ENCODE peak calls at places on chromosomes 13 and 19, in nine cellular contexts. E is esophagus squamous epithelium; X is heart right ventricle; R is HCT116; H is CD4-positive, CD25-positive, alpha-beta regulatory T cell; U is IMR-90; C is body of pancreas; A is transverse colon; J is psoas muscle. S is an unnamed sample.

GRCh38 chr13:20222553-20222952 is 9.6 kb downstream of the GJB6 start:
- DNase-seq in E (no peak), X (no peak), R (no peak), H (no peak), U (no peak), C (no peak), A (no peak), J (no peak), S (no peak)

GRCh38 chr13:39402221-39402620 is 200.8 kb downstream of the LHFPL6 start:
- DNase-seq in E (no peak), X (no peak), R (no peak), H (no peak), U (no peak), C (no peak), A (no peak), J (no peak), S (no peak)

GRCh38 chr13:112531263-112531794 is 56.6 kb downstream of the TUBGCP3 start:
- DNase-seq in E (no peak), X (no peak), R (no peak), H (no peak), U (no peak), C (no peak), A (no peak), J (no peak), S (no peak)

GRCh38 chr19:9309974-9310446 is 372 bp upstream of the ZNF699 start:
- DNase-seq in E (peak), X (peak), R (peak), H (peak), U (peak), C (peak), A (peak), J (peak), S (peak)

GRCh38 chr19:20165971-20166592 is 932 bp upstream of the ZNF486 start:
- DNase-seq in E (no peak), X (no peak), R (no peak), H (no peak), U (no peak), C (peak), A (no peak), J (no peak), S (no peak)

GRCh38 chr19:39951686-39952085 is 17.3 kb upstream of the FCGBP start:
- DNase-seq in E (no peak), X (no peak), R (no peak), H (no peak), U (peak), C (no peak), A (no peak), J (no peak), S (no peak)

GRCh38 chr13:35953537-35954206 is 177.5 kb downstream of the DCLK1 start:
- DNase-seq in E (no peak), X (peak), R (peak), H (no peak), U (peak), C (peak), A (peak), J (peak), S (peak)

GRCh38 chr19:2123682-2124387 is 27.1 kb downstream of the IZUMO4 start:
- DNase-seq in E (no peak), X (no peak), R (no peak), H (no peak), U (no peak), C (no peak), A (no peak), J (peak), S (no peak)

GRCh38 chr19:3034845-3035541 is 5.9 kb upstream of the TLE2 start:
- DNase-seq in E (no peak), X (peak), R (no peak), H (peak), U (peak), C (peak), A (peak), J (no peak), S (peak)

GRCh38 chr13:113437408-113438010 is 15.8 kb downstream of the ADPRHL1 start:
- DNase-seq in E (no peak), X (no peak), R (no peak), H (no peak), U (peak), C (peak), A (no peak), J (peak), S (no peak)

DNA sequence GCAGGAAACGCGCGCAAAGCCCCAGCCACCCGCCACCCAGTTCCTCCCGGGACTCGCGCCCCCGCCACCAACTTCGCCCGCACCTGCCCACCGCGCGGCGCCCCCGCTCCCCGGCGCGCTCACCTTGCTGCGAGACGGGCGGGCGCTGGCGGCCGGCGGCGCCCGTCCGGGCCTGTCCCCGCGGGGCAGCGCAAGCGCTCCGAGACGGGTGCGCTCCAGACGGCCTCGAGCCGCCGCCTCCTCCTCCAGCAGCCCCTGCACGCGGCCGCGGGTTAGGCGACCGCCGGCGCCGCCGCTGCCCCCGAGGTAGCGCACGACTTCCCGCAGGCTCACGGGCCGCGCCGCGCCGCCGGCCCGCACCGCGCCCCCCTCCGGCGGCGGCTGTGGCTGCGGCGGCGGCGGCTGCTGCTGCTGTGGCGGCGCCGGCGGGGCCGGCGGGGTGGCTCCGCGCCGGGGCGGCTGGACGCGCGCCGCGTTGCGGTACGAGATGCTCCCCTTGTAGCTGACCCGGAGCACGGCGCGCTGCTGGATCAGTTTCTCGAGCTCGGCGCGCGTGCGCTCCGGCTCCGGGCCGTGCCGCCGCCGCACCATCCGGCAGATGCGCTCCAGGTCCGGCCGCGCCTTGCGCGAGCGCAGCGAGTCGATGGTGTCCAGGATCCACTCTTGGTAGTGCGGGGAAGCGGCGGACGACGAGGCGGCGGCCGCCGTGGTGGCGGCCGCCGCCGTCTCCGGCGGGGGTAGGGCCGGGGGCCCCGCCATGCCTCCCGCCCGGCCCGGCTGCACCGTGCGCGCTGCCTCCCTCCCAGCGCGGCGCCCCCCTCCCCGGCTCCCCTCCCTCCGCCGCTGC is 666 bp downstream of the SAMD1 start:
- DNase-seq in E (no peak), X (peak), R (no peak), H (peak), U (peak), C (peak), A (peak), J (peak), S (peak)
- H3K27ac ChIP-seq in E (peak), X (peak), R (peak), H (peak), U (peak), C (peak), A (peak), J (peak), S (peak)

GRCh38 chr19:5960005-5961001 is 17.6 kb downstream of the RANBP3 start:
- DNase-seq in E (no peak), X (peak), R (no peak), H (no peak), U (no peak), C (peak), A (no peak), J (no peak), S (no peak)
- H3K27ac ChIP-seq in E (no peak), X (peak), R (no peak), H (peak), U (peak), C (peak), A (peak), J (no peak), S (no peak)

GRCh38 chr19:46903458-46903857 is 42.7 kb downstream of the ARHGAP35 start:
- DNase-seq in E (no peak), X (no peak), R (no peak), H (no peak), U (no peak), C (no peak), A (no peak), J (no peak), S (no peak)
- H3K27ac ChIP-seq in E (peak), X (peak), R (peak), H (no peak), U (no peak), C (no peak), A (no peak), J (peak), S (peak)

DNA sequence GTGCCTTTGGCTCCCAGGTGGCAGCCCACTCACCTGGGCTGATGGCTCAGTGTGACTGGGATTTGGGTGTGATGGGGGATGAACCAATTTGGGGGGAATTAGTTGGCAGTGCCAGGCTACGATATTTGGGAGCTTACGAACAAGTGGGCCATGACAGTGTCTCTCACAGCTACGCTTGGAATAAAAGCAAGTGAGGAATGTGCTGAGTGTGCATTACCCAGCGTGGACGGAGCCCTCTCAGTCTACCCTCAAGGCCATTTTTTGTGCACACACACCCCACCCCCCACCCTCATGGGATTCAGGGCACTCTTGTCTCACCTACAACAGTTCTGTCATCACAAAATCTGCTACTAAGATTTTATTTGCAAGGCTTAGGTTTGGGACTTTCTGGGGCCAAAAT is 329.1 kb downstream of the NDFIP2 start:
- DNase-seq in E (no peak), X (no peak), R (no peak), H (no peak), U (no peak), C (no peak), A (no peak), J (no peak), S (no peak)
- H3K27ac ChIP-seq in E (no peak), X (no peak), R (no peak), H (no peak), U (no peak), C (no peak), A (no peak), J (no peak), S (no peak)

DNA sequence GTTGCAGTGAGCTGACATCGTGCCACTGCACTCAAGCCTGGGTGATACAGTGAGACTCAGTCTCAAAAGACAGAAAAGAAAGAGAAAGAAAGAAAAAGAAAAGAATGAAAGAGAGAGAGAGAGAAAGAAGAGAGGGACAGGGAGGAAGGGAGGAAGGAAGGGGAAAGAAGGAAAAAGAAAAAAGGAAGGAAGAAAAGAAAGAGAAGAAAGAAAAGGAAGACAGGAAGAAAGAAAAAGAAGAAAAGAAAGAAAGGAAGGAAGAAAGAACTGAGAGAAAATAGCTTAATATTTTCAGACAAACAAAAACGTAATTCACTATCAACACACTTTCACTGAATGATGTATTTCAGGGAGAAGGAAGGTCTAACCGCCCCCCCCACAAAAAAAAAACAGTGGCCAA is 39.3 kb downstream of the ESD start:
- DNase-seq in E (no peak), X (no peak), R (no peak), H (no peak), U (no peak), C (no peak), A (no peak), J (no peak), S (no peak)
- H3K27ac ChIP-seq in E (no peak), X (no peak), R (no peak), H (no peak), U (no peak), C (no peak), A (no peak), J (no peak), S (no peak)

GRCh38 chr13:31038834-31039552 is 106.5 kb downstream of the TEX26 start:
- DNase-seq in E (no peak), X (no peak), R (no peak), H (no peak), U (peak), C (no peak), A (no peak), J (no peak), S (no peak)
- H3K27ac ChIP-seq in E (no peak), X (no peak), R (no peak), H (no peak), U (no peak), C (no peak), A (no peak), J (no peak), S (no peak)